ENCODE peak calls at places on chromosomes 4 and X, in five cellular contexts. S, H, A, Z and B are unnamed samples.

GRCh38 chrX:133249659-133250058 is 31.5 kb upstream of the TFDP3 start:
- DNase-seq in Z (no peak), H (no peak), S (peak), A (no peak), B (no peak)

GRCh38 chr4:141021397-141022194 is 111.7 kb downstream of the RNF150 start:
- DNase-seq in Z (no peak), H (no peak), A (no peak), S (no peak), B (no peak)

GRCh38 chr4:114264877-114265291 is 285.4 kb upstream of the ARSJ start:
- DNase-seq in Z (no peak), A (no peak), S (peak), H (no peak), B (no peak)

GRCh38 chr4:112807999-112808398 is 171.1 kb downstream of the LARP7 start:
- DNase-seq in S (peak), H (no peak), A (no peak), Z (no peak), B (no peak)

GRCh38 chr4:1330761-1331590 is 16.0 kb upstream of the UVSSA start:
- DNase-seq in H (peak), S (no peak), Z (no peak), A (no peak), B (no peak)

GRCh38 chr4:114399085-114399484 is 199.5 kb upstream of the UGT8 start:
- DNase-seq in A (no peak), H (no peak), S (no peak), Z (no peak), B (no peak)

GRCh38 chrX:3939967-3940610 is 226.6 kb upstream of the PRKX start:
- DNase-seq in A (peak), S (peak), H (peak), Z (no peak), B (peak)

GRCh38 chr4:73573794-73574528 is 46.3 kb downstream of the RASSF6 start:
- DNase-seq in Z (peak), H (peak), S (peak), A (peak), B (no peak)

GRCh38 chr4:164959896-164960295 is 17.6 kb downstream of the TRIM61 start:
- DNase-seq in S (peak), H (no peak), A (no peak), Z (no peak), B (no peak)

GRCh38 chr4:155376387-155377268 is at the start of gene MAP9:
- DNase-seq in S (peak), A (peak), Z (peak), H (peak), B (peak)

GRCh38 chr4:10299601-10300000 is 157.6 kb downstream of the ZNF518B start:
- DNase-seq in A (no peak), S (peak), Z (no peak), H (no peak), B (no peak)

GRCh38 chr4:36267491-36268254 is 13.7 kb upstream of the DTHD1 start:
- DNase-seq in A (no peak), Z (no peak), S (no peak), H (peak), B (no peak)

GRCh38 chrX:48520976-48521352 is 644 bp upstream of the EBP start:
- DNase-seq in Z (no peak), H (peak), S (no peak), A (no peak), B (peak)

GRCh38 chr4:81465668-81466357 is 5.9 kb downstream of the RASGEF1B start:
- DNase-seq in A (no peak), Z (no peak), H (no peak), S (no peak), B (no peak)

GRCh38 chrX:41825796-41826195 is 97.6 kb downstream of the CASK start:
- DNase-seq in Z (no peak), H (no peak), A (no peak), S (no peak), B (no peak)

GRCh38 chr4:138242830-138243149 is 641 bp upstream of the SLC7A11 start:
- DNase-seq in S (peak), A (no peak), H (peak), Z (no peak), B (no peak)

GRCh38 chrX:7266261-7266660 is 118.3 kb upstream of the PUDP start:
- DNase-seq in H (no peak), Z (no peak), S (peak), A (no peak), B (no peak)